ENCODE peak calls at places on chromosomes 16 and 17, in seven cellular contexts. S is IMR-90, V is Karpas-422, Q is cardiac muscle cell, H is uterus, C is endodermal cell, B is transverse colon. O is an unnamed sample.

GRCh38 chr17:81398170-81398854 is 3.1 kb downstream of the BAHCC1 start:
- DNase-seq in S (peak; percentile 49), V (no peak), Q (peak; percentile 73), H (no peak), C (peak; percentile 89), B (peak; percentile 55), O (peak; percentile 27)

GRCh38 chr17:75737133-75737962 is 16.1 kb downstream of the ITGB4 start:
- DNase-seq in S (no peak), V (no peak), Q (no peak), H (no peak), C (peak; percentile 46), B (no peak), O (no peak)

GRCh38 chr17:78896834-78897638 is 6.0 kb downstream of the CEP295NL start:
- DNase-seq in S (no peak), V (no peak), Q (no peak), H (no peak), C (no peak), B (no peak), O (no peak)

GRCh38 chr17:50514936-50515702 is 6.9 kb downstream of the MYCBPAP start:
- DNase-seq in S (no peak), V (no peak), Q (peak; percentile 78), H (no peak), C (peak; percentile 61), B (no peak), O (peak; percentile 38)

GRCh38 chr17:76573096-76573495 is 12.6 kb downstream of the ST6GALNAC2 start:
- DNase-seq in S (no peak), V (no peak), Q (no peak), H (no peak), C (no peak), B (no peak), O (no peak)

GRCh38 chr17:35254107-35254802 is 11.4 kb downstream of the SLFN5 start:
- DNase-seq in S (peak; percentile 97), V (no peak), Q (peak; percentile 98), H (peak; percentile 42), C (peak; percentile 18), B (peak; percentile 42), O (no peak)

GRCh38 chr16:50457979-50458461 is 89.2 kb upstream of the BRD7 start:
- DNase-seq in S (no peak), V (no peak), Q (no peak), H (no peak), C (no peak), B (no peak), O (no peak)

GRCh38 chr17:5788266-5788900 is 204.1 kb upstream of the NLRP1 start:
- DNase-seq in S (peak; percentile 75), V (no peak), Q (no peak), H (no peak), C (peak; percentile 63), B (no peak), O (no peak)

GRCh38 chr17:62562656-62563055 is 64.8 kb upstream of the MRC2 start:
- DNase-seq in S (peak; percentile 68), V (no peak), Q (peak; percentile 78), H (no peak), C (no peak), B (peak; percentile 13), O (no peak)

GRCh38 chr17:68512247-68512966 is at the start of gene PRKAR1A:
- DNase-seq in S (peak; percentile 95), V (peak; percentile 98), Q (peak; percentile 97), H (peak; percentile 95), C (peak; percentile 99), B (peak; percentile 97), O (peak; percentile 94)

GRCh38 chr16:12141556-12141955 is 165.0 kb downstream of the SNX29 start:
- DNase-seq in S (peak; percentile 24), V (no peak), Q (no peak), H (no peak), C (no peak), B (no peak), O (no peak)

GRCh38 chr17:45031231-45032149 is 19.9 kb downstream of the DCAKD start:
- DNase-seq in S (no peak), V (no peak), Q (peak; percentile 42), H (no peak), C (no peak), B (no peak), O (no peak)

GRCh38 chr17:57090560-57091185 is 5.6 kb downstream of the AKAP1 start:
- DNase-seq in S (peak; percentile 5), V (no peak), Q (peak; percentile 55), H (no peak), C (no peak), B (no peak), O (peak; percentile 46)

GRCh38 chr17:57091186-57091618 is 6.2 kb downstream of the AKAP1 start:
- DNase-seq in S (no peak), V (no peak), Q (no peak), H (no peak), C (peak; percentile 47), B (no peak), O (no peak)

GRCh38 chr17:57089391-57089790 is 4.3 kb downstream of the AKAP1 start:
- DNase-seq in S (no peak), V (no peak), Q (no peak), H (no peak), C (no peak), B (no peak), O (no peak)

GRCh38 chr17:57092779-57093178 is 7.7 kb downstream of the AKAP1 start:
- DNase-seq in S (no peak), V (no peak), Q (peak; percentile 16), H (no peak), C (peak; percentile 43), B (no peak), O (no peak)

GRCh38 chr17:57092171-57092570 is 7.1 kb downstream of the AKAP1 start:
- DNase-seq in S (peak; percentile 72), V (no peak), Q (peak; percentile 58), H (no peak), C (peak; percentile 48), B (no peak), O (no peak)
- H3K4me1 ChIP-seq in S (peaks cover 1% of the 10 kb centered on the region), V (peaks cover 48% of the 10 kb centered on the region), Q (peaks cover 38% of the 10 kb centered on the region), H (no peaks in the 10 kb centered on the region), C (peaks cover 11% of the 10 kb centered on the region), B (peaks cover 47% of the 10 kb centered on the region), O (peaks cover 30% of the 10 kb centered on the region)

DNA sequence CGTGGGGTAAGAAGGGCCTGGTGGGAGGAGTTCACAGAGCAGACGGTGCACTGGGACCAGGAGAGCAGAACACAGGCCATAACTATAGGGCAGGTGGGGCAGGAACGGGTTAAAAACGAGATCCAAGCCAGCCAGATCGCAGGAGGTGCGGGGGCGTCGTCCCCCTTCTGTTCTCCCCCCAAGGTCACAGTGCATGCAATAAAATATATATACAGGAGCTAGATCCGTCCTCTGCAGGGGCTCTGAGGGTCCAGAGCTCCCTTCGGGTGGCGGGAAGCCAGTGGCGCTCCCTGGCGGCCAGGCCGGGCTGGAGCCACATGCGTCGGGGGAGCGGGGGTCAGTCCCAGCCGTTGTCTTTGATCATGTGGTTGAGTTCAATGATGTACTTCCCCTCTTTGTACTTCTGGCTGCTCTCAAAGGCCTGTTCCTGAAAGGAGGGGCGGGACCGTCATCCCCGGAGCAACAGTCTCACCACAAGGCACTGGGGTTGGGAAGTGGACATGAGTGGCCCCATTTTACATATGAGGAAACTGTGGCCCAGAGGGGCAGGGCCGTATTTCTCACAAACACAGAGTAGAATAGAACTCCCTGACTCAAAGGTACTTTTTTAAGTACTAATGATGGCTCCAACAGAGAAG is 768 bp upstream of the TBX6 start:
- DNase-seq in S (peak; percentile 27), V (peak; percentile 96), Q (peak; percentile 84), H (peak; percentile 72), C (peak; percentile 95), B (peak; percentile 80), O (peak; percentile 93)
- H3K4me3 ChIP-seq in S (peak overlapping the region; percentile 11), V (peak overlapping the region; percentile 78), Q (peak overlapping the region; percentile 21), H (peak overlapping the region; percentile 31), C (peak overlapping the region; percentile 83), B (peak overlapping the region; percentile 45), O (peak overlapping the region; percentile 40)

GRCh38 chr17:59107306-59107670 is 608 bp upstream of the TRIM37 start:
- DNase-seq in S (no peak), V (no peak), Q (no peak), H (no peak), C (no peak), B (no peak), O (no peak)
- H3K36me3 ChIP-seq in S (no peaks in the 10 kb centered on the region), V (peaks cover 21% of the 10 kb centered on the region), Q (peaks cover 8% of the 10 kb centered on the region), H (no peaks in the 10 kb centered on the region), C (peaks cover 28% of the 10 kb centered on the region), B (no peaks in the 10 kb centered on the region), O (peaks cover 25% of the 10 kb centered on the region)

GRCh38 chr17:38870259-38871165 is 654 bp downstream of the LASP1 start:
- DNase-seq in S (peak; percentile 42), V (peak; percentile 91), Q (peak; percentile 67), H (peak; percentile 79), C (no peak), B (peak; percentile 83), O (peak; percentile 65)
- H3K4me1 ChIP-seq in S (peaks cover 39% of the 10 kb centered on the region), V (peaks cover 62% of the 10 kb centered on the region), Q (peaks cover 29% of the 10 kb centered on the region), H (peaks cover 23% of the 10 kb centered on the region), C (peaks cover 11% of the 10 kb centered on the region), B (peaks cover 41% of the 10 kb centered on the region), O (peaks cover 26% of the 10 kb centered on the region)

DNA sequence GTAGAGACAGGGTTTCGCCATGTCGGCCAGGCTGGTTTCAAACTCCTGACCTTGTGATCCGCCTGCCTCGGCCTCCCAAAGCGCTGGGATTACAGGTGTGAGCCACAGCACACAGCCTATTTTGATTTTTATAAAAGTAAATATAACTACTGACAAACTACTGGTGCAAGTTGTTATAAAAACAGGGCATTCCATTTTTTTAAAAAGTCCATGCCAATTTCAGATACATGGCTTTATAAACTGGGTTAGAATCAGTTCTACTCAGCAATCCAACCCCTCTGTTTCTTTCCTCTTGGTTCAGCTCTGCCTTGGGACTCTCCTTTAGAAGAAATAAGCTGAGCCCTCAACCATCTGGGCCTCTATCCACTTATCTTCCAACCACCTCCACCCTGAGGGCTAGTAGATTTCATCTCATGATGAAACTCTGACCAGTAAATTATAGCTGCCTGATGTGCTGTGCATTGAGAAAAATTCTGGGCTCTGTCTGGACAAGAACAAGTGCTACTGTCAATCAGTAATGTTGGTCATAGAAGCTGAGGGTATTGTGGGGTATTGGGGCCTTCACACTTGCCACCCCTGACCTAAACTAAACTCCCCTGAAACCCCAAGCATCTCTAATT is 10.2 kb downstream of the RANBP10 start:
- DNase-seq in S (no peak), V (no peak), Q (no peak), H (no peak), C (no peak), B (no peak), O (no peak)
- H3K4me3 ChIP-seq in S (no peak overlapping the region), V (no peak overlapping the region), Q (no peak overlapping the region), H (no peak overlapping the region), C (no peak overlapping the region), B (no peak overlapping the region), O (no peak overlapping the region)

GRCh38 chr16:30980959-30981358 is 4.0 kb upstream of the HSD3B7 start:
- DNase-seq in S (no peak), V (no peak), Q (no peak), H (no peak), C (no peak), B (no peak), O (no peak)
- H3K36me3 ChIP-seq in S (peaks cover 61% of the 10 kb centered on the region), V (peaks cover 7% of the 10 kb centered on the region), Q (peaks cover 39% of the 10 kb centered on the region), H (no peaks in the 10 kb centered on the region), C (peaks cover 46% of the 10 kb centered on the region), B (peaks cover 24% of the 10 kb centered on the region), O (peaks cover 57% of the 10 kb centered on the region)

GRCh38 chr17:17419166-17419565 is 57.6 kb upstream of the MED9 start:
- DNase-seq in S (no peak), V (no peak), Q (peak; percentile 12), H (no peak), C (no peak), B (no peak), O (no peak)
- H3K4me1 ChIP-seq in S (peaks cover 16% of the 10 kb centered on the region), V (no peaks in the 10 kb centered on the region), Q (no peaks in the 10 kb centered on the region), H (no peaks in the 10 kb centered on the region), C (no peaks in the 10 kb centered on the region), B (no peaks in the 10 kb centered on the region), O (no peaks in the 10 kb centered on the region)